ENCODE peak calls at places on chromosomes 5 and 9, in six cellular contexts. U is fibroblast of the conjunctiva, M is Calu3, I is tibial artery, Y is NCI-H69, D is T-helper 1 cell. C is an unnamed sample.

GRCh38 chr9:76200315-76200714 is 193.9 kb downstream of the RFK start:
- DNase-seq in D (no peak), Y (no peak), M (no peak), U (no peak), I (no peak), C (no peak)

GRCh38 chr9:133973791-133974630 is 18.1 kb downstream of the VAV2 start:
- DNase-seq in I (no peak), Y (no peak), M (peak; percentile 16), U (no peak), D (no peak), C (no peak)

GRCh38 chr5:141848771-141849370 is 29.3 kb downstream of the PCDH1 start:
- DNase-seq in I (peak; percentile 50), D (no peak), M (peak; percentile 94), Y (no peak), U (no peak), C (no peak)

GRCh38 chr5:168803541-168803940 is 224.4 kb upstream of the PANK3 start:
- DNase-seq in Y (no peak), I (no peak), U (no peak), D (no peak), M (no peak), C (no peak)

GRCh38 chr9:90546200-90546599 is 96.4 kb downstream of the DIRAS2 start:
- DNase-seq in M (peak; percentile 51), D (no peak), I (no peak), Y (peak; percentile 100), U (peak; percentile 31), C (peak; percentile 77)

GRCh38 chr9:36836486-36836885 is 197.6 kb downstream of the PAX5 start:
- DNase-seq in Y (no peak), I (no peak), U (no peak), M (no peak), D (no peak), C (no peak)

GRCh38 chr5:102654559-102655354 is 100.3 kb upstream of the PAM start:
- DNase-seq in U (peak; percentile 9), I (no peak), Y (peak; percentile 82), M (no peak), D (no peak), C (no peak)

GRCh38 chr9:114206221-114206760 is 51.0 kb downstream of the COL27A1 start:
- DNase-seq in Y (no peak), I (no peak), D (no peak), M (no peak), U (no peak), C (no peak)

GRCh38 chr5:173451031-173451430 is 122.8 kb upstream of the STC2 start:
- DNase-seq in D (no peak), Y (peak; percentile 64), M (no peak), I (no peak), U (no peak), C (no peak)

GRCh38 chr5:56116599-56117131 is 116.5 kb downstream of the ANKRD55 start:
- DNase-seq in D (no peak), U (no peak), Y (no peak), I (no peak), M (no peak), C (no peak)

GRCh38 chr9:136081826-136082495 is 13.1 kb downstream of the NACC2 start:
- DNase-seq in I (no peak), Y (no peak), U (no peak), M (no peak), D (no peak), C (no peak)

GRCh38 chr5:60810438-60811085 is 33.5 kb downstream of the ELOVL7 start:
- DNase-seq in M (peak; percentile 28), I (no peak), D (no peak), U (no peak), Y (no peak), C (peak; percentile 86)

GRCh38 chr9:91055845-91056244 is 254.2 kb downstream of the SYK start:
- DNase-seq in U (no peak), M (no peak), D (no peak), I (no peak), Y (no peak), C (no peak)

GRCh38 chr5:36059571-36060515 is 6.8 kb downstream of the UGT3A2 start:
- DNase-seq in M (no peak), I (no peak), Y (no peak), D (no peak), U (no peak), C (no peak)

C was measured in epithelial cell of proximal tubule.